ENCODE peak calls at places on chromosomes 3 and 15, in four cellular contexts. U is A549, F is IMR-90, S is astrocyte of the spinal cord. J is an unnamed sample.

GRCh38 chr3:186137051-186137685 is 28.3 kb upstream of the ETV5 start:
- DNase-seq in U (no peak), F (no peak), S (no peak), J (no peak)

GRCh38 chr3:64571982-64572381 is 115.8 kb downstream of the ADAMTS9 start:
- DNase-seq in U (no peak), F (no peak), S (no peak), J (no peak)

GRCh38 chr3:47571391-47572165 is 7.1 kb downstream of the CSPG5 start:
- DNase-seq in U (no peak), F (no peak), S (no peak), J (no peak)

GRCh38 chr15:38930851-38931572 is 366.4 kb upstream of the RASGRP1 start:
- DNase-seq in U (no peak), F (peak), S (peak), J (peak)

GRCh38 chr15:70299931-70300858 is 202.5 kb upstream of the TLE3 start:
- DNase-seq in U (no peak), F (no peak), S (no peak), J (no peak)

GRCh38 chr3:62558549-62559112 is 185.3 kb upstream of the FEZF2 start:
- DNase-seq in U (peak), F (peak), S (no peak), J (no peak)

GRCh38 chr3:140505876-140506275 is 172.0 kb upstream of the TRIM42 start:
- DNase-seq in U (no peak), F (no peak), S (no peak), J (no peak)

GRCh38 chr3:175386630-175387029 is 527.5 kb downstream of the NAALADL2 start:
- DNase-seq in U (peak), F (peak), S (peak), J (peak)

GRCh38 chr15:78082106-78082742 is 4.7 kb upstream of the TBC1D2B start:
- DNase-seq in U (no peak), F (peak), S (no peak), J (no peak)

GRCh38 chr15:86647810-86648440 is 568.3 kb downstream of the AGBL1 start:
- DNase-seq in U (no peak), F (no peak), S (no peak), J (no peak)

GRCh38 chr3:15331606-15332404 is 581 bp downstream of the SH3BP5 start:
- DNase-seq in U (peak), F (peak), S (no peak), J (no peak)

GRCh38 chr3:181326637-181327223 is 337.2 kb upstream of the DNAJC19 start:
- DNase-seq in U (peak), F (no peak), S (peak), J (peak)

GRCh38 chr15:57859130-57859685 is 152.7 kb downstream of the POLR2M start:
- DNase-seq in U (no peak), F (no peak), S (no peak), J (no peak)

GRCh38 chr3:52763466-52763865 is 7.3 kb downstream of the NEK4 start:
- DNase-seq in U (no peak), F (no peak), S (no peak), J (no peak)

GRCh38 chr3:17372811-17373210 is 369.6 kb downstream of the TBC1D5 start:
- DNase-seq in U (no peak), F (peak), S (no peak), J (peak)

GRCh38 chr3:181695661-181696491 is 15.8 kb upstream of the SOX2 start:
- DNase-seq in U (no peak), F (no peak), S (peak), J (no peak)

GRCh38 chr3:29335921-29336320 is 55.0 kb downstream of the RBMS3 start:
- DNase-seq in U (no peak), F (no peak), S (no peak), J (peak)

GRCh38 chr3:123157209-123157597 is 44.5 kb upstream of the SEC22A start:
- DNase-seq in U (no peak), F (no peak), S (no peak), J (no peak)

GRCh38 chr3:189936210-189936609 is 184.5 kb downstream of the P3H2 start:
- DNase-seq in U (no peak), F (no peak), S (no peak), J (no peak)

GRCh38 chr15:82952156-82953081 is at the start of gene HOMER2:
- DNase-seq in U (peak), F (no peak), S (no peak), J (peak)

GRCh38 chr15:99361541-99362185 is 110.4 kb downstream of the LRRC28 start:
- DNase-seq in U (no peak), F (peak), S (peak), J (peak)

GRCh38 chr3:128309026-128309425 is 155.7 kb downstream of the EEFSEC start:
- DNase-seq in U (no peak), F (no peak), S (no peak), J (no peak)

GRCh38 chr3:128698211-128699011 is 27.6 kb upstream of the RAB7A start:
- DNase-seq in U (peak), F (no peak), S (peak), J (peak)

GRCh38 chr3:127410137-127410488 is 122.3 kb upstream of the PRR20G start:
- DNase-seq in U (no peak), F (no peak), S (no peak), J (no peak)

GRCh38 chr3:58999134-58999778 is 50.6 kb downstream of the CFAP20DC start:
- DNase-seq in U (no peak), F (peak), S (no peak), J (peak)

GRCh38 chr3:80889643-80890042 is 871.8 kb downstream of the GBE1 start:
- DNase-seq in U (no peak), F (no peak), S (no peak), J (no peak)

GRCh38 chr3:126157083-126157768 is 23.2 kb downstream of the ALDH1L1 start:
- DNase-seq in U (no peak), F (no peak), S (no peak), J (no peak)

GRCh38 chr3:119294889-119295769 is 946 bp downstream of the ARHGAP31 start:
- DNase-seq in U (peak), F (peak), S (peak), J (peak)

GRCh38 chr3:49967307-49967706 is 27.4 kb downstream of the RBM6 start:
- DNase-seq in U (no peak), F (peak), S (no peak), J (no peak)

GRCh38 chr3:55097441-55097840 is 169.6 kb upstream of the LRTM1 start:
- DNase-seq in U (no peak), F (no peak), S (no peak), J (peak)

GRCh38 chr15:83398591-83398990 is 48.5 kb upstream of the SH3GL3 start:
- DNase-seq in U (no peak), F (peak), S (peak), J (peak)

GRCh38 chr3:51539291-51539891 is 872 bp downstream of the RAD54L2 start:
- DNase-seq in U (peak), F (peak), S (peak), J (peak)

GRCh38 chr3:129282727-129283327 is 4.2 kb downstream of the HMCES start:
- DNase-seq in U (no peak), F (peak), S (peak), J (peak)

GRCh38 chr15:68313501-68314390 is 36.2 kb downstream of the FEM1B start:
- DNase-seq in U (no peak), F (no peak), S (no peak), J (no peak)

GRCh38 chr3:114496874-114497273 is 203.0 kb downstream of the TIGIT start:
- DNase-seq in U (no peak), F (peak), S (peak), J (peak)

GRCh38 chr15:57320543-57321220 is 55.6 kb upstream of the CGNL1 start:
- DNase-seq in U (no peak), F (peak), S (peak), J (peak)

GRCh38 chr15:91954211-91954804 is 100.8 kb downstream of the SLCO3A1 start:
- DNase-seq in U (no peak), F (no peak), S (no peak), J (no peak)

GRCh38 chr15:98868564-98868963 is 139.0 kb downstream of the PGPEP1L start:
- DNase-seq in U (no peak), F (no peak), S (no peak), J (no peak)

GRCh38 chr3:188937389-188937788 is 234.4 kb upstream of the TPRG1 start:
- DNase-seq in U (no peak), F (peak), S (no peak), J (no peak)

GRCh38 chr3:194877311-194878119 is 191.8 kb downstream of the FAM43A start:
- DNase-seq in U (no peak), F (no peak), S (no peak), J (no peak)

DNA sequence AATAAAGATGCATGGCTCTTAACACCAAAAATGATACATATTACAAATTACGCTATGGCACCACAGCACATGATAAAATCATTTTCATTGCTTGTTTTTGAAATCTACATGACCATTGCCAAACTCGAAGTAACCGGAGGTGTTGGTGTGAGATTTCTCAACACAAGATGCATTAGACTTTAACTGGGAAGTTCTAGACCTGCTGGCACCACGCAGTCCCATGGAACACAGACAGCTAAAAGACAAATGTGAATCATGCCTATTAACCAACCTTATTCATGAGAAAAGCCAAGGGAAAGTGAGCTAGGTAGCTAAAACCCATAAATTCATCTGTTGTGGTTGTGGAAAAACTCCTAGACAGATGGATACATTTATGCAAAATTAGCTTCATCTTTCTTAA is 595.4 kb downstream of the FOXP1 start:
- DNase-seq in U (no peak), F (no peak), S (no peak), J (no peak)
- H3K4me3 ChIP-seq in U (no peak), F (no peak), S (no peak), J (no peak)

DNA sequence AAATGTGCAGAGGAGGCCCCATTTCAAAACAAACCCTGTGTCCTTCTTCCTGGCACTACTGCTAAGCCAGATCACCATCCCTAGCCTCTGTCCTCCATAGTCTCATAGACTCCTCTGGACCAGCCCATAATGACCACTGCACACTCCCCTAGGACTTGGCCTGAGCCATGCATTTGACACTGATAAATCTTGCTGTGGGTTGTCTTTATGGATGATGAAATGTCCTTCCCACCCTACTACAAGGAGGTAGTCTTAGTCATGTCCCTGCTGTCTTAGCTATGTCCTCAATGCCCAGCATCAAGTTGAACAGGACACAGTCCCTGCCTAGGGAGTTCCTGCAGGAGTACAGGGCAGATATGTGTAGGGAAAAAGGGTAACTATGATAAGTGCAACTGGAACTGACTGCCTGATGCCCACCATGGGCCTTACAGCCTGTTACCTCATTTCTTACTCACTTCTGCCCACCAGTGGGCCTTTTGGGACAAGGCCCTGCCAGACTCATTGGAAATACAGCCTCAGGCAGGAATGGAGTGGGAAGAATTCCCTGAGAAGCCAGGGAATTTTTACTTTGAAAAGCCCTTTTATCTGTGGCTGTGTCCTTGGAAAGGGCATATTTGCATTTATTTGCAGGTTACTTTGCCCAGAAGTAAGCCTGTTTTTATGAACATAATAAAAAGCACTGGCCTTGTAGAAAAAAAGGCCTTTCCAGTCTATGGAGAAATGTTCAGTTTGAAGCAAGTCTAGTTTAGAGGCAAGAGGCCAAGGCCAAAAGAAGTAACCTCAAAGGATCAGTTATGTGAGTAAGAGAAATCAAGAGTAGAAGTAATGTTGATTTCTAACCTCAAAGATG is 199.6 kb upstream of the EIF1B start:
- DNase-seq in U (no peak), F (no peak), S (no peak), J (no peak)
- TF ChIP-seq CTCF in U (no peak), F (no peak), S (peak), J (peak)

DNA sequence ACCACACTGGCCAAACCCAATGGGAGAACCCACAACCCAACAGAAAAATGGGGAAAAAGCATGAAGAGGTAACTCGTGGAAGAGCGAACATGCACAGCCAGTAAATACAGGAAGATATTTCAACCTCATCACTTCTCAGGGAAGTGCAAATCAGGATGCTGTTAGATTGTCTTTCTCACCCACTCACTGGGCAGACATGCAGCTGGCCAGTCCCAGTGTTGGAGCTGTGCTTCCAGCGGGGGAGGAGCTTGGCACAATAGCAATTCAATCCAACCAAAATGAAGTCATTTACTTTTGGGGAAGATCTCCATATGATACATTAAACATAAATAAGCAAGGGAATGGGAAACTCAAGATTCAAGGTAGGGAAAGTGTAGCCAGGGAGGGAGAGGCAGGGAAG is 12.1 kb downstream of the WNT7A start:
- DNase-seq in U (no peak), F (no peak), S (no peak), J (no peak)
- H3K4me3 ChIP-seq in U (no peak), F (no peak), S (no peak), J (no peak)

DNA sequence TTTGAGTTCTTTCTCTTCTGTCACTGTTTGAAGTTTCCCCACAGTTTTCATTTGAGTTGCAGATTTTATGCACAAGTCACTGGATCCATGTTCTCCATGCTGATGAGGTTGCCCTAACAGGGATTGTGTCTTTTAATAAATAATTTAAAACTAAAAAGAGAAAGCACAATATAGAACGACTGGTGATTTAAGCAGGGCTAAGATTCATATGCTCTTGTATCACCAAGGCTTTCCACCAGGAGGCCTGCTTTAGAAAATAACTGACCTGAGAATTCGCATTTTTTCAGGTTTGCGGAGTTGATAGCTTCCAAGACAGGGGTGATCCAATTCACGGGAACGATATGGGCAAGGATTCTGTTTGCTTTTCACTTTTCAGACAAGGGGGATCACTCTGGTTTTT is 252.0 kb upstream of the VEPH1 start:
- DNase-seq in U (no peak), F (no peak), S (no peak), J (no peak)
- TF ChIP-seq CTCF in U (no peak), F (peak), S (peak), J (peak)

GRCh38 chr3:99639579-99639978 is 1.2 kb downstream of the COL8A1 start:
- DNase-seq in U (no peak), F (peak), S (no peak), J (peak)
- H3K4me3 ChIP-seq in U (no peak), F (peak), S (peak), J (peak)

GRCh38 chr15:41858756-41859155 is 20.1 kb downstream of the PLA2G4B start:
- DNase-seq in U (no peak), F (no peak), S (no peak), J (no peak)
- TF ChIP-seq CTCF in U (no peak), F (no peak), S (no peak), J (no peak)

GRCh38 chr15:73370151-73370550 is 1.4 kb upstream of the HCN4 start:
- DNase-seq in U (no peak), F (no peak), S (no peak), J (no peak)

GRCh38 chr15:73366766-73367623 is 1.8 kb downstream of the HCN4 start:
- DNase-seq in U (no peak), F (no peak), S (no peak), J (no peak)

GRCh38 chr15:73368301-73369072 is at the start of gene HCN4:
- DNase-seq in U (peak), F (no peak), S (no peak), J (no peak)

GRCh38 chr15:73367624-73368300 is 996 bp downstream of the HCN4 start:
- DNase-seq in U (peak), F (no peak), S (no peak), J (no peak)

GRCh38 chr15:73369073-73369694 is 426 bp upstream of the HCN4 start:
- DNase-seq in U (no peak), F (no peak), S (no peak), J (no peak)
- H3K4me3 ChIP-seq in U (peak), F (no peak), S (no peak), J (no peak)

DNA sequence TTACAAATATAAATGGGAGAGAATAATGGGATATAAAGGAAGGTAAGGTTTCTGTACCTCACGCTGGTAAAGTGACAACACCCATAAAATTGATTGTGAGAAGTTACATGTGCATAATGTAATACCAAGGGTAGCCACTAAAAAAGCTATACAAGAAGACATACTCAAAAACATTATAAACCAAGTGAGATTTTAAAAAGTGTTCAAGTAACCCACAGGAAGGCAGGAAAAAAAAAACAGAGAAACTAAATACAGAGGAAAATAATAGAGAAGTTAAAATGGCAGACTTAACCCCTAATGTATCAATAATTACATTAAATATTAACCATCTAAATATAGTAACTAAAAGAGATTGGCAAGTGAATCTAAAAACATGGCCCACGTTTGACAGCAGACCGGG is 76.3 kb downstream of the PCSK6 start:
- DNase-seq in U (no peak), F (no peak), S (no peak), J (no peak)
- TF ChIP-seq CTCF in U (no peak), F (no peak), S (no peak), J (no peak)

J was measured in AG10803.